ENCODE peak calls at places on chromosomes 13 and 19, in ten cellular contexts. One of them, this sample, is unnamed.

GRCh38 chr19:32123355-32123940 is 222.0 kb upstream of the ZNF507 start:
- DNase-seq in mucosa of gallbladder: no peak
- DNase-seq in hypothalamus: no peak
- DNase-seq in fibroblast of pulmonary artery: no peak
- DNase-seq in NCI-H2081: no peak
- DNase-seq in AG09319: no peak
- DNase-seq in fibroblast of the aortic adventitia: no peak
- DNase-seq in astrocyte: no peak
- DNase-seq in breast epithelium: no peak
- DNase-seq in WERI-Rb-1: no peak
- DNase-seq in this sample: peak

GRCh38 chr13:29676535-29676934 is 81.0 kb upstream of the SLC7A1 start:
- DNase-seq in mucosa of gallbladder: peak
- DNase-seq in hypothalamus: no peak
- DNase-seq in fibroblast of pulmonary artery: peak
- DNase-seq in NCI-H2081: no peak
- DNase-seq in AG09319: no peak
- DNase-seq in fibroblast of the aortic adventitia: peak
- DNase-seq in astrocyte: peak
- DNase-seq in breast epithelium: no peak
- DNase-seq in WERI-Rb-1: no peak
- DNase-seq in this sample: no peak

GRCh38 chr13:60431108-60431700 is 34.2 kb downstream of the TDRD3 start:
- DNase-seq in mucosa of gallbladder: no peak
- DNase-seq in hypothalamus: no peak
- DNase-seq in fibroblast of pulmonary artery: peak
- DNase-seq in NCI-H2081: peak
- DNase-seq in AG09319: peak
- DNase-seq in fibroblast of the aortic adventitia: peak
- DNase-seq in astrocyte: peak
- DNase-seq in breast epithelium: no peak
- DNase-seq in WERI-Rb-1: no peak
- DNase-seq in this sample: peak

GRCh38 chr19:49491804-49492572 is 4.2 kb upstream of the RPS11 start:
- DNase-seq in mucosa of gallbladder: no peak
- DNase-seq in hypothalamus: no peak
- DNase-seq in fibroblast of pulmonary artery: no peak
- DNase-seq in NCI-H2081: no peak
- DNase-seq in AG09319: no peak
- DNase-seq in fibroblast of the aortic adventitia: no peak
- DNase-seq in astrocyte: no peak
- DNase-seq in breast epithelium: no peak
- DNase-seq in WERI-Rb-1: no peak
- DNase-seq in this sample: no peak

GRCh38 chr19:17052439-17052838 is 22.8 kb downstream of the HAUS8 start:
- DNase-seq in mucosa of gallbladder: peak
- DNase-seq in hypothalamus: peak
- DNase-seq in fibroblast of pulmonary artery: peak
- DNase-seq in NCI-H2081: peak
- DNase-seq in AG09319: no peak
- DNase-seq in fibroblast of the aortic adventitia: peak
- DNase-seq in astrocyte: peak
- DNase-seq in breast epithelium: no peak
- DNase-seq in WERI-Rb-1: peak
- DNase-seq in this sample: peak

GRCh38 chr19:35107541-35107939 is 8.1 kb upstream of the FXYD3 start:
- DNase-seq in mucosa of gallbladder: peak
- DNase-seq in hypothalamus: peak
- DNase-seq in fibroblast of pulmonary artery: peak
- DNase-seq in NCI-H2081: no peak
- DNase-seq in AG09319: no peak
- DNase-seq in fibroblast of the aortic adventitia: peak
- DNase-seq in astrocyte: peak
- DNase-seq in breast epithelium: peak
- DNase-seq in WERI-Rb-1: no peak
- DNase-seq in this sample: no peak

GRCh38 chr19:10672529-10673150 is 18.5 kb downstream of the ILF3 start:
- DNase-seq in mucosa of gallbladder: no peak
- DNase-seq in hypothalamus: no peak
- DNase-seq in fibroblast of pulmonary artery: no peak
- DNase-seq in NCI-H2081: no peak
- DNase-seq in AG09319: no peak
- DNase-seq in fibroblast of the aortic adventitia: no peak
- DNase-seq in astrocyte: no peak
- DNase-seq in breast epithelium: no peak
- DNase-seq in WERI-Rb-1: no peak
- DNase-seq in this sample: no peak

GRCh38 chr19:29708553-29709439 is 6.3 kb downstream of the C19orf12 start:
- DNase-seq in mucosa of gallbladder: no peak
- DNase-seq in hypothalamus: no peak
- DNase-seq in fibroblast of pulmonary artery: peak
- DNase-seq in NCI-H2081: no peak
- DNase-seq in AG09319: no peak
- DNase-seq in fibroblast of the aortic adventitia: peak
- DNase-seq in astrocyte: no peak
- DNase-seq in breast epithelium: no peak
- DNase-seq in WERI-Rb-1: peak
- DNase-seq in this sample: no peak

GRCh38 chr13:26968431-26969335 is 202.9 kb downstream of the USP12 start:
- DNase-seq in mucosa of gallbladder: peak
- DNase-seq in hypothalamus: no peak
- DNase-seq in fibroblast of pulmonary artery: no peak
- DNase-seq in NCI-H2081: no peak
- DNase-seq in AG09319: no peak
- DNase-seq in fibroblast of the aortic adventitia: peak
- DNase-seq in astrocyte: no peak
- DNase-seq in breast epithelium: no peak
- DNase-seq in WERI-Rb-1: peak
- DNase-seq in this sample: no peak

GRCh38 chr13:52845334-52845761 is 3.1 kb downstream of the PCDH8 start:
- DNase-seq in mucosa of gallbladder: no peak
- DNase-seq in hypothalamus: no peak
- DNase-seq in fibroblast of pulmonary artery: no peak
- DNase-seq in NCI-H2081: no peak
- DNase-seq in AG09319: no peak
- DNase-seq in fibroblast of the aortic adventitia: no peak
- DNase-seq in astrocyte: no peak
- DNase-seq in breast epithelium: no peak
- DNase-seq in WERI-Rb-1: peak
- DNase-seq in this sample: peak

GRCh38 chr19:33811736-33812387 is 15.2 kb downstream of the KCTD15 start:
- DNase-seq in mucosa of gallbladder: no peak
- DNase-seq in hypothalamus: no peak
- DNase-seq in fibroblast of pulmonary artery: no peak
- DNase-seq in NCI-H2081: no peak
- DNase-seq in AG09319: no peak
- DNase-seq in fibroblast of the aortic adventitia: no peak
- DNase-seq in astrocyte: no peak
- DNase-seq in breast epithelium: no peak
- DNase-seq in WERI-Rb-1: no peak
- DNase-seq in this sample: no peak

GRCh38 chr19:30376272-30376671 is 4.1 kb downstream of the ZNF536 start:
- DNase-seq in mucosa of gallbladder: no peak
- DNase-seq in hypothalamus: no peak
- DNase-seq in fibroblast of pulmonary artery: no peak
- DNase-seq in NCI-H2081: no peak
- DNase-seq in AG09319: no peak
- DNase-seq in fibroblast of the aortic adventitia: no peak
- DNase-seq in astrocyte: no peak
- DNase-seq in breast epithelium: no peak
- DNase-seq in WERI-Rb-1: peak
- DNase-seq in this sample: no peak

GRCh38 chr13:109733550-109733949 is 52.8 kb downstream of the IRS2 start:
- DNase-seq in mucosa of gallbladder: no peak
- DNase-seq in hypothalamus: no peak
- DNase-seq in fibroblast of pulmonary artery: no peak
- DNase-seq in NCI-H2081: no peak
- DNase-seq in AG09319: no peak
- DNase-seq in fibroblast of the aortic adventitia: no peak
- DNase-seq in astrocyte: no peak
- DNase-seq in breast epithelium: no peak
- DNase-seq in WERI-Rb-1: no peak
- DNase-seq in this sample: no peak

GRCh38 chr19:29926031-29926430 is 16.0 kb upstream of the URI1 start:
- DNase-seq in mucosa of gallbladder: no peak
- DNase-seq in hypothalamus: no peak
- DNase-seq in fibroblast of pulmonary artery: no peak
- DNase-seq in NCI-H2081: no peak
- DNase-seq in AG09319: no peak
- DNase-seq in fibroblast of the aortic adventitia: no peak
- DNase-seq in astrocyte: no peak
- DNase-seq in breast epithelium: no peak
- DNase-seq in WERI-Rb-1: no peak
- DNase-seq in this sample: no peak

GRCh38 chr19:31296741-31297390 is 52.4 kb downstream of the TSHZ3 start:
- DNase-seq in mucosa of gallbladder: no peak
- DNase-seq in hypothalamus: no peak
- DNase-seq in fibroblast of pulmonary artery: no peak
- DNase-seq in NCI-H2081: no peak
- DNase-seq in AG09319: no peak
- DNase-seq in fibroblast of the aortic adventitia: no peak
- DNase-seq in astrocyte: no peak
- DNase-seq in breast epithelium: no peak
- DNase-seq in WERI-Rb-1: no peak
- DNase-seq in this sample: no peak

GRCh38 chr19:40813182-40813581 is 14.2 kb downstream of the EGLN2 start:
- DNase-seq in mucosa of gallbladder: no peak
- DNase-seq in hypothalamus: no peak
- DNase-seq in fibroblast of pulmonary artery: peak
- DNase-seq in NCI-H2081: no peak
- DNase-seq in AG09319: no peak
- DNase-seq in fibroblast of the aortic adventitia: peak
- DNase-seq in astrocyte: no peak
- DNase-seq in breast epithelium: peak
- DNase-seq in WERI-Rb-1: no peak
- DNase-seq in this sample: no peak

GRCh38 chr19:39539519-39540332 is at the start of gene EID2:
- DNase-seq in mucosa of gallbladder: peak
- DNase-seq in hypothalamus: peak
- DNase-seq in fibroblast of pulmonary artery: peak
- DNase-seq in NCI-H2081: peak
- DNase-seq in AG09319: peak
- DNase-seq in fibroblast of the aortic adventitia: peak
- DNase-seq in astrocyte: peak
- DNase-seq in breast epithelium: peak
- DNase-seq in WERI-Rb-1: peak
- DNase-seq in this sample: peak

GRCh38 chr19:18379803-18380747 is 5.9 kb upstream of the GDF15 start:
- DNase-seq in mucosa of gallbladder: peak
- DNase-seq in hypothalamus: no peak
- DNase-seq in fibroblast of pulmonary artery: peak
- DNase-seq in NCI-H2081: peak
- DNase-seq in AG09319: peak
- DNase-seq in fibroblast of the aortic adventitia: peak
- DNase-seq in astrocyte: peak
- DNase-seq in breast epithelium: peak
- DNase-seq in WERI-Rb-1: peak
- DNase-seq in this sample: no peak

GRCh38 chr19:4267101-4267900 is 11.8 kb upstream of the SHD start:
- DNase-seq in mucosa of gallbladder: peak
- DNase-seq in hypothalamus: no peak
- DNase-seq in fibroblast of pulmonary artery: peak
- DNase-seq in NCI-H2081: no peak
- DNase-seq in AG09319: no peak
- DNase-seq in fibroblast of the aortic adventitia: peak
- DNase-seq in astrocyte: no peak
- DNase-seq in breast epithelium: peak
- DNase-seq in WERI-Rb-1: peak
- DNase-seq in this sample: no peak

GRCh38 chr19:524062-524674 is 7.4 kb upstream of the CDC34 start:
- DNase-seq in mucosa of gallbladder: no peak
- DNase-seq in hypothalamus: no peak
- DNase-seq in fibroblast of pulmonary artery: no peak
- DNase-seq in NCI-H2081: no peak
- DNase-seq in AG09319: no peak
- DNase-seq in fibroblast of the aortic adventitia: no peak
- DNase-seq in astrocyte: no peak
- DNase-seq in breast epithelium: no peak
- DNase-seq in WERI-Rb-1: no peak
- DNase-seq in this sample: no peak

GRCh38 chr19:48819366-48819816 is 8.6 kb upstream of the BCAT2 start:
- DNase-seq in mucosa of gallbladder: peak
- DNase-seq in hypothalamus: peak
- DNase-seq in fibroblast of pulmonary artery: peak
- DNase-seq in NCI-H2081: peak
- DNase-seq in AG09319: peak
- DNase-seq in fibroblast of the aortic adventitia: peak
- DNase-seq in astrocyte: peak
- DNase-seq in breast epithelium: peak
- DNase-seq in WERI-Rb-1: no peak
- DNase-seq in this sample: no peak

GRCh38 chr19:10116085-10116865 is 3.4 kb downstream of the EIF3G start:
- DNase-seq in mucosa of gallbladder: no peak
- DNase-seq in hypothalamus: no peak
- DNase-seq in fibroblast of pulmonary artery: no peak
- DNase-seq in NCI-H2081: no peak
- DNase-seq in AG09319: no peak
- DNase-seq in fibroblast of the aortic adventitia: no peak
- DNase-seq in astrocyte: no peak
- DNase-seq in breast epithelium: peak
- DNase-seq in WERI-Rb-1: no peak
- DNase-seq in this sample: no peak

GRCh38 chr19:48985711-48986110 is 7.4 kb downstream of the GYS1 start:
- DNase-seq in mucosa of gallbladder: no peak
- DNase-seq in hypothalamus: no peak
- DNase-seq in fibroblast of pulmonary artery: no peak
- DNase-seq in NCI-H2081: no peak
- DNase-seq in AG09319: no peak
- DNase-seq in fibroblast of the aortic adventitia: no peak
- DNase-seq in astrocyte: no peak
- DNase-seq in breast epithelium: no peak
- DNase-seq in WERI-Rb-1: no peak
- DNase-seq in this sample: no peak

GRCh38 chr13:105035092-105035491 is 1500.4 kb downstream of the EFNB2 start:
- DNase-seq in mucosa of gallbladder: no peak
- DNase-seq in hypothalamus: no peak
- DNase-seq in fibroblast of pulmonary artery: no peak
- DNase-seq in NCI-H2081: peak
- DNase-seq in AG09319: no peak
- DNase-seq in fibroblast of the aortic adventitia: no peak
- DNase-seq in astrocyte: no peak
- DNase-seq in breast epithelium: no peak
- DNase-seq in WERI-Rb-1: no peak
- DNase-seq in this sample: no peak

GRCh38 chr19:29329460-29330134 is 116.6 kb upstream of the UQCRFS1 start:
- DNase-seq in mucosa of gallbladder: no peak
- DNase-seq in hypothalamus: no peak
- DNase-seq in fibroblast of pulmonary artery: no peak
- DNase-seq in NCI-H2081: no peak
- DNase-seq in AG09319: no peak
- DNase-seq in fibroblast of the aortic adventitia: no peak
- DNase-seq in astrocyte: no peak
- DNase-seq in breast epithelium: no peak
- DNase-seq in WERI-Rb-1: no peak
- DNase-seq in this sample: peak

GRCh38 chr19:7522923-7523667 is 671 bp downstream of the MCOLN1 start:
- DNase-seq in mucosa of gallbladder: no peak
- DNase-seq in hypothalamus: no peak
- DNase-seq in fibroblast of pulmonary artery: peak
- DNase-seq in NCI-H2081: no peak
- DNase-seq in AG09319: no peak
- DNase-seq in fibroblast of the aortic adventitia: peak
- DNase-seq in astrocyte: no peak
- DNase-seq in breast epithelium: no peak
- DNase-seq in WERI-Rb-1: no peak
- DNase-seq in this sample: no peak

GRCh38 chr19:7806234-7806633 is 23.8 kb upstream of the EVI5L start:
- DNase-seq in mucosa of gallbladder: no peak
- DNase-seq in hypothalamus: no peak
- DNase-seq in fibroblast of pulmonary artery: no peak
- DNase-seq in NCI-H2081: no peak
- DNase-seq in AG09319: no peak
- DNase-seq in fibroblast of the aortic adventitia: no peak
- DNase-seq in astrocyte: no peak
- DNase-seq in breast epithelium: no peak
- DNase-seq in WERI-Rb-1: no peak
- DNase-seq in this sample: no peak

GRCh38 chr19:48006762-48007161 is 12.3 kb downstream of the ELSPBP1 start:
- DNase-seq in mucosa of gallbladder: no peak
- DNase-seq in hypothalamus: no peak
- DNase-seq in fibroblast of pulmonary artery: no peak
- DNase-seq in NCI-H2081: no peak
- DNase-seq in AG09319: no peak
- DNase-seq in fibroblast of the aortic adventitia: no peak
- DNase-seq in astrocyte: no peak
- DNase-seq in breast epithelium: no peak
- DNase-seq in WERI-Rb-1: no peak
- DNase-seq in this sample: peak

This sample was measured in T47D.